ENCODE peak calls at places on chromosomes 12 and 14, in six cellular contexts. F, L, Q, D, K and W are unnamed samples.

GRCh38 chr14:104970231-104971068 is 7.7 kb downstream of the AHNAK2 start:
- DNase-seq in L (no peak), K (peak; percentile 81), D (peak; percentile 94), F (peak; percentile 59), Q (peak; percentile 64), W (peak; percentile 62)

GRCh38 chr12:90004319-90005074 is 295.9 kb upstream of the ATP2B1 start:
- DNase-seq in F (no peak), D (no peak), L (peak; percentile 54), Q (no peak), K (no peak), W (no peak)

GRCh38 chr14:74242055-74243042 is 3.1 kb downstream of the VSX2 start:
- DNase-seq in D (peak; percentile 2), L (no peak), Q (no peak), K (no peak), F (no peak), W (no peak)

GRCh38 chr14:49897965-49898364 is 5.1 kb downstream of the ARF6 start:
- DNase-seq in K (peak; percentile 60), L (no peak), D (no peak), F (no peak), Q (no peak), W (no peak)

GRCh38 chr12:2291182-2291832 is 238.5 kb downstream of the CACNA1C start:
- DNase-seq in L (peak; percentile 54), F (no peak), Q (no peak), K (peak; percentile 16), D (peak; percentile 53), W (no peak)

GRCh38 chr12:124700810-124701594 is 133.6 kb upstream of the NCOR2 start:
- DNase-seq in L (peak; percentile 35), K (no peak), D (peak; percentile 60), F (no peak), Q (no peak), W (no peak)

GRCh38 chr14:75301666-75302325 is 23.2 kb downstream of the FOS start:
- DNase-seq in D (no peak), F (no peak), L (no peak), K (no peak), Q (peak; percentile 54), W (no peak)

GRCh38 chr14:91252901-91253794 is 8.6 kb upstream of the GPR68 start:
- DNase-seq in Q (peak; percentile 56), F (no peak), K (no peak), L (peak; percentile 55), D (no peak), W (peak; percentile 54)

GRCh38 chr12:24424376-24424775 is 474.9 kb upstream of the SOX5 start:
- DNase-seq in L (no peak), D (no peak), K (no peak), F (no peak), Q (no peak), W (no peak)

GRCh38 chr12:109786799-109787198 is 46.4 kb downstream of the TRPV4 start:
- DNase-seq in D (no peak), K (no peak), Q (no peak), F (no peak), L (no peak), W (no peak)

GRCh38 chr12:65496617-65497016 is 218.1 kb downstream of the MSRB3 start:
- DNase-seq in K (no peak), F (no peak), Q (peak; percentile 39), L (no peak), D (no peak), W (no peak)

GRCh38 chr14:66361013-66361412 is 125.2 kb upstream of the CCDC196 start:
- DNase-seq in L (no peak), K (no peak), D (no peak), Q (no peak), F (no peak), W (no peak)

GRCh38 chr12:75446857-75447256 is 33.7 kb upstream of the GLIPR1 start:
- DNase-seq in K (peak; percentile 73), Q (no peak), L (no peak), D (peak; percentile 72), F (no peak), W (no peak)

GRCh38 chr14:55789442-55789841 is 209.4 kb downstream of the KTN1 start:
- DNase-seq in F (no peak), Q (no peak), L (no peak), K (no peak), D (no peak), W (no peak)

GRCh38 chr12:91326043-91327027 is 143.7 kb upstream of the DCN start:
- DNase-seq in Q (no peak), D (peak; percentile 75), L (peak; percentile 63), K (peak; percentile 26), F (peak; percentile 71), W (no peak)

GRCh38 chr12:63917477-63917862 is 73.0 kb downstream of the SRGAP1 start:
- DNase-seq in F (no peak), Q (no peak), K (no peak), D (no peak), L (no peak), W (no peak)

GRCh38 chr12:3199551-3200031 is 122.4 kb downstream of the TSPAN9 start:
- DNase-seq in K (no peak), L (peak; percentile 82), Q (no peak), F (no peak), D (peak; percentile 37), W (peak; percentile 59)

GRCh38 chr12:103930787-103931536 is 752 bp downstream of the HSP90B1 start:
- DNase-seq in F (no peak), K (peak; percentile 34), L (peak; percentile 42), D (peak; percentile 19), Q (peak; percentile 34), W (peak; percentile 37)

DNA sequence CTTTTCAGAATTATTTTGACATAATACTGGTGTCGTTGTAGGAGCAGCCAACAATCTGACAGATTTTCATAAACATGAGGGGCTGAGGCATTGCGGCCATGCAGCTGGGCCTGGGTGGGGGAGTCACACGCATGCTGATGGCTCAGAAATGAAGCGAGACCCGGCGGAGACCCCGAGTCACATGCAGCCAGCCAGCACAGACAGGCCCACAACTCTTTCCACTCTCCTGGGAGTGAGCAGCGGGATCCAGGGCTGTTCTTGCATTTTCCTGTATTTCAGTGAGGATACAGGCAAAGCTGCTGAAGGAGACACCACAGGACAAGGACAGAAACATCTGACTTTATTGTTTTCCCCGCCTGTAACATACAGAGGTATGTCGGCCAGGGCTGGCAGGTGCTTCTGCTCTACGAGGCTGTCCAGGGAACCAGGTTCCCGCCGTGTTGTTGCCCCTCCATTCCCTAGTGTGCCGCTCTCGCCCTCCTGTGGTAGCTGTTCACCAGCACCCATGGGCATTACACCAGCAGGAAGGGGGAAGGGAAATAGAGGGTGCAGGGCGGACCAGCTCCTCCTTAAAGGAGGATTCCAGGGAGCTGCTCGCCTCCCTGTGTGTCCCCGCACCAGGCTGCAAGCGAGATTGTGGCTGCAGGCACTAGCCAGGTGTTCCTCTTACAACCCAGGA is 30.5 kb downstream of the FZD10 start:
- DNase-seq in D (no peak), K (no peak), L (peak; percentile 5), Q (no peak), F (no peak), W (no peak)
- TF ChIP-seq CTCF in D (no peak), K (no peak), L (no peak), Q (no peak), F (no peak), W (no peak)

GRCh38 chr14:106268013-106268727 is 741.8 kb downstream of the TMEM121 start:
- DNase-seq in Q (no peak), L (no peak), F (no peak), K (no peak), D (no peak), W (no peak)
- TF ChIP-seq CTCF in Q (no peak), L (no peak), F (no peak), K (no peak), D (no peak), W (no peak)

DNA sequence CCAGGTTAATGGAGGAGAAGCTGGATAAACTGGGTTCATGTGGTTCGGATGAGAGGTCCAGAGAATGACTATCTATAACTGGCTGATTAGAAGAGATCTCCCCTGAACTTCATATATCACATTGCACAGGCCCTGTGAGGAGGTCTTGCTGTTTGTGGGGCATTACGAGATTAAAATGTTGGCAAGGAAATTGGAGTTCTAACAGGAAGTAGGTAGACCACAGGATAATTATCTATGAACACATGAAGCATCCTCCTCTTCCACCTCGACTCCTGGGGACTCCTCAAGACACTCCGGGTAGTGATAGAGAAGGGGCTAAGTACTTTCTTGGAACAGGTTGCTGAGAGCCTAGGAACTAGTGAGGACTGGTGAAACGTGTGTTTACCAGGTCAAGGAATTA is 418.8 kb downstream of the KCNH5 start:
- DNase-seq in F (no peak), D (no peak), Q (no peak), L (no peak), K (no peak), W (no peak)
- TF ChIP-seq CTCF in F (no peak), D (no peak), Q (no peak), L (no peak), K (no peak), W (no peak)

GRCh38 chr14:94671870-94672444 is 59.8 kb downstream of the SERPINA3 start:
- DNase-seq in F (no peak), K (no peak), D (peak; percentile 36), L (peak; percentile 77), Q (no peak), W (no peak)
- TF ChIP-seq CTCF in F (no peak), K (no peak), D (peak; percentile 61), L (peak; percentile 39), Q (peak; percentile 51), W (no peak)

DNA sequence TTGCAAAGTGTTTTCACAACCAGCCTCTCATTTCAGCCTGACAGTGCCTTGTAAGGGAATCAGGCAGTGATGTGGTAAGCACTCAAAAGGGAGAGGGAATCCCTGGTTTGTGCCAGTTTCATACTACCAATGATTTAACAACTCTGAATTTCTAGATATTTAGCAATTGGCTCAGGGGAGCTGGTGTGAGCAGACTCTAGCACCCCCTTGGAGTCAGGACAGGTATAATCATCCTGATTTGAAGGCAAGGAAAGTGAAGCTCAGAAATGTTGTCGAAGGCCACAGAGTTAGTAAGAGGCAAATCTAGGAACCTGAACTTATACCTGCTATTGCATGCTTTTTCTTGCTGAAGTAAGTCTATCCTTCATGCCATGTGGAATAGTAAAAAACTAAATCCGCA is 63.1 kb upstream of the DACT1 start:
- DNase-seq in K (no peak), D (no peak), Q (no peak), L (peak; percentile 8), F (no peak), W (no peak)
- TF ChIP-seq CTCF in K (peak; percentile 10), D (no peak), Q (no peak), L (peak; percentile 25), F (peak; percentile 9), W (no peak)

DNA sequence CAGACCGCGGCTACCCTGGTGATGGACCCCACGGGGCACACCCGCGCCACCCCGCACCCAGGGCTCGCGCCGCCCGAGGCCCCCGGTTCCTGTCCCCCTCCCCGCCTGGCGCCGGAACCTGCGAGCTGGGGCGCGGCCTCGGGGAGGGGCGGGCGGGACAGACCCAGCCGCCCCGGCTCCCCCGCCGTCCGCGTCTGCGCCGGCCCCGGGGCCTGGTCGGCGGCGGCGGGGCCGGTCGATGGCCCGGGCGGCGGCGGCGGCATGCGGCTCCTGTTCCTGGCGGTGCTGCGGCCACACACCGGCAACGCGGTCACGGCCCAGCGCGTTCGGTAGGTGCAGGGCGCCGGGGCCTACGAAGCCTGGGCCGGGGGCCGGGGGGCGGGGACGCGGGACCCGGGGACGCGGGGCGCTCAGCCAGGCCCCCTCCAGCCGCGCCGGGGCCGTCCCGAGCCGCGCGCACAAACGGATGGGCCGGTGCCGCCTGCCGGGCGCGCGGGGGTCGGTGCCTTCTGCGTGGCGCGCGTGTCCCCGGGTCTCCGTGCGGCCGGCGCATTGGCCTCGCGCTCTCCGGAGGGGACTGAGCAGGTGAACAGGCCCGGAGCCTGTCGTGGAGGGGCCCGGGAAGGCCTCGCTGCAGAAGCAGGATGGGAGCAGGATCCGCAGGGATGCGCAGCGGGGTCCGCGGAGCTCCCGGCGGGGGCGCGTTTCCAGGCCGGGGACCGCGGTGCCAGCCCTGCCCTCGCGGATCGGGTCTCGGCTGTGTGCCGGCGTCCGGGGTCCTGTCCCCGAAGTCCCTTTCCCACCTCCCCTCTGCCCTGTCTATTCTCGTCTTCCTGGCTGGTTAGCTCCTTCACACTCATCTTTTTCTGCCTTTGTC is at the start of gene GLT1D1:
- DNase-seq in K (no peak), L (peak; percentile 29), Q (no peak), D (no peak), F (no peak), W (peak; percentile 41)
- TF ChIP-seq CTCF in K (no peak), L (no peak), Q (no peak), D (no peak), F (no peak), W (no peak)